ENCODE peak calls at places on chromosomes 3 and 15, in six cellular contexts. Q is A549, O is K562, Y is GM12878, P is endothelial cell of umbilical vein, M is HepG2. L is an unnamed sample.

GRCh38 chr15:48719668-48720067 is 74.2 kb upstream of the FBN1 start:
- DNase-seq in Y (no peak), O (peak; percentile 38), M (no peak), Q (no peak), P (no peak), L (peak; percentile 4)

GRCh38 chr15:79897701-79898113 is 893 bp upstream of the MTHFS start:
- DNase-seq in O (no peak), Q (no peak), M (no peak), P (no peak), Y (no peak), L (peak; percentile 68)

GRCh38 chr15:83698294-83698693 is 44.4 kb downstream of the ADAMTSL3 start:
- DNase-seq in Q (peak; percentile 63), Y (no peak), O (no peak), M (no peak), P (no peak), L (no peak)

GRCh38 chr3:38127611-38128302 is 9.2 kb downstream of the ACAA1 start:
- DNase-seq in Y (no peak), M (no peak), O (no peak), Q (no peak), P (no peak), L (no peak)

GRCh38 chr15:49656734-49657133 is 35.9 kb downstream of the DTWD1 start:
- DNase-seq in Y (no peak), Q (no peak), O (no peak), M (no peak), P (no peak), L (no peak)

GRCh38 chr3:58880182-58880581 is 169.6 kb downstream of the CFAP20DC start:
- DNase-seq in Q (no peak), M (no peak), Y (no peak), P (peak; percentile 31), O (no peak), L (no peak)

GRCh38 chr3:131772278-131772893 is 262.4 kb downstream of the CPNE4 start:
- DNase-seq in Y (no peak), O (no peak), Q (no peak), M (no peak), P (no peak), L (no peak)

GRCh38 chr15:59199775-59200465 is 6.7 kb upstream of the LDHAL6B start:
- DNase-seq in M (no peak), Y (no peak), O (no peak), Q (peak; percentile 88), P (peak; percentile 54), L (no peak)

DNA sequence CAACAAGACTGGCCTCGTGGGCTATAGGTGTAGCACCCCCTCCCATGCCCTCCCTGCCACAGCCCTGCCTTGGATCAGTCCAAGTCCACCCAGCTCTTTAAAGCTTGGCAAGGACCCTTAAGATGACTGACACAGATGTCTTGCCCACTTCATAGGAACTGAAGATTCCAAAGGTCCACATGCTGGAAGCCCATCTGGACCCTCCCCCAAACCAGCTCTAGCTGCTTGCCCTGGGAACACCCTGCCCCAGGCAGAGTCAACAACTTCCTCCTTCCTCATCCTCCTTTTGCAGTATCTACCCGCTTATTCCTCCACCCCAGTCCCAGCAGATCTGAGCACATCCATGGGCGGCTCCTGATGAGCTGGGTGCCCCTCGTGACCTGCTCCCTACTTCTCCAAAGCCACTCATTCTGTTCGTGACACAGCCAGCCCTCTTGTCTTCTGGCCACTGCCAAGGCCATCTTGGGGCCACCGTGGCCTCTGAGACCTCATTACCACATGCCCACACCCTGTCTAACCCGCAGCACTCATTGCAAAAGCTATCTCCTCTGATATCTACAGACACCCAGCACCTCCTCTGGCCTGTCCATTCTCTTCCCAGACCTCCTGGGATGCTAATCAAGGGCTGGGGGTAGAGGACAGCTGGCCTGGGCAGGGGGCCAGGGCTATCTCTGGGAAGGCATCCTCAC is 2.0 kb upstream of the PFKFB4 start:
- DNase-seq in M (no peak), Y (no peak), O (no peak), P (no peak), Q (no peak), L (peak; percentile 61)
- TF ChIP-seq CTCF in M (no peak), Y (no peak), O (no peak), P (no peak), Q (no peak), L (no peak)

DNA sequence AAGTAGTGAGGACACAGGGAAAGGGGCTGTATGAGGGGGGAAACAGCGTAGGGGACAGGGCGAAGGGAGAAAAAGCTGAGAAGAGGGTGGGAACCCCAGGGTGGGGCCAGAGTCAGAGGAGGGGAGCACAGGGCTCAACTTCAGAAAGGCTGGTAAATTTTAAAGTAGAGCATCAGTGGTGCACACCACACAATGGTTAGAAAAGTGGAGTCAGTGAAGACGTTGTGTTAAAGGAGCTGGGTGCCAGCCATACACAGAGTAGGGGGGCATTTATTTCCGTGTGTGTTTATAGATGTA is 3.0 kb upstream of the RPP25 start:
- DNase-seq in Y (no peak), Q (no peak), O (no peak), M (no peak), P (no peak), L (no peak)
- TF ChIP-seq MYC in Y (no peak), Q (no peak), O (no peak), M (no peak), P (no peak), L (no peak)

DNA sequence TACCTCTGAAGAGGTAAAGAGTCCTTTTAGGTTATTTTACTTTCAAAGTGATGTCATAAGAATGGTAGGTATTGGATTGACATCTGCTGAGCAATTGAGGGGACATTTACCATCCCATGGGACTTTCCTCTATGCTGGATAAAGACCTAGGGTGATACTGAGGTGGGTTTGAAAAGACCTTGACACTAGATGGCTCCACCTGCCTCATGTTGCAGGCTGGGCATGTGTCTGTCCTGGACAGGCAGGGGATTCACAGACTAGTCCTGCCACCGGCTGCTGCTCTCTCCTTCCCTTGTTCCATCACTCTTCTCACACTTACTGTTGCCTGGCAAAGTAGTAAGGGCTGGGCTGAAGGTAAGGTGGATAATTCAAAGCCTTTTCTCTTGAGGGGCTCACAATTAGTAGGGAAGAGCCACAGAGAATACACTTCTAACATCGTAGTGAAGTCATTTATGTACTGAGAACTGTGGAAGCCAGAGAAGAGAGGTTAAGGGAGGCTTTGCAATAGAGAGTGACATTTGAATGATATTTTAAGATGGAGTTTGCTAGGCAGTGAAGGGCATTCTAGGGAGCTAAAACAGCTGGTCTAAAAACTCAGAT is 27.7 kb downstream of the TRAK1 start:
- DNase-seq in Y (peak; percentile 71), Q (peak; percentile 63), P (peak; percentile 75), O (peak; percentile 60), M (peak; percentile 74), L (peak; percentile 53)
- TF ChIP-seq CTCF in Y (peak; percentile 93), Q (peak; percentile 63), P (peak; percentile 50), O (peak; percentile 61), M (peak; percentile 92), L (peak; percentile 10)

GRCh38 chr15:42136513-42136912 is 19.9 kb downstream of the PLA2G4F start:
- DNase-seq in Y (no peak), Q (no peak), P (no peak), O (no peak), M (no peak), L (no peak)

GRCh38 chr15:42133356-42133755 is 23.1 kb downstream of the PLA2G4F start:
- DNase-seq in P (no peak), O (no peak), Y (no peak), Q (no peak), M (no peak), L (no peak)

GRCh38 chr15:42131826-42132806 is 24.3 kb downstream of the PLA2G4F start:
- DNase-seq in M (no peak), O (no peak), P (no peak), Q (no peak), Y (no peak), L (no peak)

GRCh38 chr15:42134617-42135243 is 21.7 kb downstream of the PLA2G4F start:
- DNase-seq in Q (no peak), O (no peak), P (no peak), Y (no peak), M (peak; percentile 68), L (no peak)

GRCh38 chr15:42133892-42134502 is 22.4 kb downstream of the PLA2G4F start:
- DNase-seq in Q (peak; percentile 54), M (peak; percentile 52), Y (no peak), P (peak; percentile 52), O (peak; percentile 71), L (peak; percentile 76)
- TF ChIP-seq MYC in Q (no peak), M (peak; percentile 42), Y (no peak), P (no peak), O (peak; percentile 44), L (no peak)

GRCh38 chr3:63146154-63146553 is 132.0 kb upstream of the SYNPR start:
- DNase-seq in O (no peak), Y (no peak), P (no peak), M (no peak), Q (no peak), L (no peak)

DNA sequence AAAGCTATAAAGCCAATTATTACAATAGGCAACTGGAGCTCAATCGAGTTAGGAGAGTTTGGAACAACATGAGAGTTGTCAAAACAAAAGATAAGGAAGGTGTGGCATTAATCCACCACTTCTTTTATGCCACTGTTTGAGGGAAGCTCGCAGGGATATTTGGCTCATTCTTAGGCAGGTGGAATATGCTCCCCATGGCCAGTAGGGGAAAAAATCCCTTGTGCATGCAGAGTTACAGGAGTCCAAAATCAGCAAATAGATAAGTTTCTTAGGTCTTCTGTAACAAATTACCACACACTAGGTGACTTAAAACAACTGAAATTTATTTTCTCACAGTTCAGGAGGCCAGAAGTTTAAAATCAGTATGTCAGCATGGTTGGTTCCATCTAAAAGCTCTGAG is 135.4 kb upstream of the SYNPR start:
- DNase-seq in O (no peak), P (no peak), Q (no peak), M (no peak), Y (no peak), L (no peak)
- TF ChIP-seq CTCF in O (no peak), P (no peak), Q (no peak), M (no peak), Y (no peak), L (no peak)

DNA sequence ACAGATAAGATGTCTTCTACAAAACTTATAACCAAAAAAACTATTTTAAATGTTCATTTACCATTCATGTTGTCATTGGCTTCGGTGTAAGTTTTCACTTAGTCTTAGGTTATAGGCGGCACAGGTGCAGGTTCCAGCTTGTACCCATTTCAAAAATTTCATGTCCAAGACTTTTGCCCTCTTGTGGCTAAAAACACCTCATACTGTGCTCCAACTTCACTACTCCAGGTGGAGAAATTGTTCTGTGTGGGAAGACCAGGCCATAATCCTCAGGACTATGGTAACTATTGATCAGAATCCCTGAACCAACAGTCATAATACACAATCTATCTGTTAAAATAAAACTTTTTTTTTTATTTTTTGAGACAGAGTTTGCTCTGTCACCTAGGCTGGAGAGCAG is 95.2 kb upstream of the ATP11B start:
- DNase-seq in Q (no peak), P (no peak), Y (no peak), O (no peak), M (no peak), L (no peak)
- TF ChIP-seq MYC in Q (no peak), P (no peak), Y (no peak), O (no peak), M (no peak), L (no peak)